ENCODE peak calls at places on chromosomes 13 and 19, in eight cellular contexts. H is GM23338, M is Panc1, Z is HepG2, I is GM12878, S is HCT116, J is SK-N-SH, A is K562. U is an unnamed sample.

GRCh38 chr19:42081584-42082258 is 5.8 kb downstream of the ZNF574 start:
- DNase-seq in M (peak), S (no peak), A (no peak), J (peak), H (peak), Z (peak), I (no peak), U (peak)

GRCh38 chr13:35552172-35552844 is 75.8 kb upstream of the MAB21L1 start:
- DNase-seq in H (no peak), M (no peak), Z (no peak), A (no peak), J (no peak), I (no peak), S (no peak), U (no peak)

GRCh38 chr19:35513231-35513974 is at the start of gene DMKN:
- DNase-seq in A (peak), Z (peak), J (no peak), S (peak), I (no peak), H (peak), M (no peak), U (no peak)

GRCh38 chr13:110501188-110501587 is 60.3 kb downstream of the RAB20 start:
- DNase-seq in I (no peak), Z (no peak), M (no peak), J (no peak), H (no peak), S (no peak), A (no peak), U (no peak)

GRCh38 chr13:39016789-39017188 is 21.1 kb downstream of the PROSER1 start:
- DNase-seq in H (peak), Z (peak), I (no peak), J (peak), M (no peak), A (peak), S (peak), U (no peak)

GRCh38 chr13:94121686-94122085 is 357.8 kb downstream of the DCT start:
- DNase-seq in M (no peak), H (no peak), S (no peak), I (no peak), Z (no peak), A (no peak), J (no peak), U (no peak)

GRCh38 chr19:47239610-47240296 is 8.8 kb upstream of the BBC3 start:
- DNase-seq in A (no peak), M (no peak), H (peak), I (no peak), S (no peak), Z (no peak), J (peak), U (no peak)

GRCh38 chr13:71285700-71286099 is 581.3 kb downstream of the DACH1 start:
- DNase-seq in M (no peak), J (no peak), A (no peak), S (no peak), Z (no peak), I (no peak), H (peak), U (no peak)

GRCh38 chr13:110230661-110231347 is 76.2 kb downstream of the COL4A1 start:
- DNase-seq in J (no peak), H (no peak), M (no peak), I (no peak), A (no peak), Z (no peak), S (no peak), U (no peak)

GRCh38 chr19:3336680-3337523 is 29.5 kb upstream of the NFIC start:
- DNase-seq in A (no peak), J (peak), H (no peak), I (no peak), Z (peak), S (no peak), M (no peak), U (no peak)

GRCh38 chr19:7928741-7929701 is 3.1 kb upstream of the CTXN1 start:
- DNase-seq in I (no peak), S (no peak), H (peak), A (peak), M (no peak), J (peak), Z (peak), U (no peak)

GRCh38 chr19:29483641-29483920 is 42.2 kb upstream of the VSTM2B start:
- DNase-seq in J (no peak), M (no peak), H (no peak), I (no peak), A (no peak), S (no peak), Z (no peak), U (no peak)

GRCh38 chr13:51479199-51479523 is 26.3 kb upstream of the INTS6 start:
- DNase-seq in Z (peak), H (no peak), S (no peak), I (no peak), J (no peak), A (no peak), M (no peak), U (no peak)

GRCh38 chr19:50514346-50515167 is 844 bp upstream of the ASPDH start:
- DNase-seq in I (no peak), S (no peak), Z (no peak), A (no peak), M (no peak), H (no peak), J (peak), U (no peak)

GRCh38 chr19:44598880-44599279 is 14.5 kb upstream of the IGSF23 start:
- DNase-seq in I (no peak), M (no peak), H (no peak), A (no peak), J (no peak), S (no peak), Z (no peak), U (no peak)

GRCh38 chr13:90902255-90902654 is 445.2 kb upstream of the MIR17HG start:
- DNase-seq in M (no peak), Z (no peak), S (no peak), I (no peak), A (no peak), H (no peak), J (no peak), U (no peak)

GRCh38 chr19:51119675-51120074 is 5.0 kb upstream of the SIGLEC9 start:
- DNase-seq in M (no peak), I (no peak), A (no peak), J (no peak), S (no peak), Z (no peak), H (no peak), U (no peak)

GRCh38 chr19:39032164-39032918 is at the start of gene FBXO27:
- DNase-seq in H (peak), Z (no peak), M (peak), S (peak), A (peak), J (peak), I (no peak), U (no peak)

GRCh38 chr19:23762884-23763711 is 4.4 kb upstream of the ZNF681 start:
- DNase-seq in S (no peak), J (peak), M (no peak), H (peak), A (peak), Z (no peak), I (peak), U (no peak)

GRCh38 chr13:27174766-27175455 is 3.3 kb upstream of the USP12 start:
- DNase-seq in M (no peak), Z (no peak), H (no peak), I (no peak), A (no peak), S (no peak), J (no peak), U (no peak)

GRCh38 chr19:52155596-52156359 is 15.6 kb downstream of the ZNF836 start:
- DNase-seq in J (no peak), M (no peak), Z (no peak), A (no peak), I (no peak), H (no peak), S (no peak), U (no peak)

GRCh38 chr13:20064128-20064527 is 96.7 kb downstream of the GJA3 start:
- DNase-seq in S (no peak), H (no peak), Z (no peak), A (no peak), J (no peak), I (no peak), M (no peak), U (no peak)

GRCh38 chr13:75326173-75327131 is 155.5 kb downstream of the TBC1D4 start:
- DNase-seq in I (no peak), J (peak), M (no peak), S (no peak), H (no peak), A (peak), Z (no peak), U (no peak)

GRCh38 chr19:12195501-12195860 is 32.6 kb downstream of the ZNF136 start:
- DNase-seq in A (no peak), Z (no peak), S (no peak), I (no peak), J (no peak), H (peak), M (no peak), U (no peak)

GRCh38 chr19:13051581-13052165 is 51.0 kb downstream of the LYL1 start:
- DNase-seq in Z (peak), S (no peak), A (peak), J (no peak), H (peak), M (no peak), I (no peak), U (peak)

GRCh38 chr19:14091885-14092462 is 1.4 kb upstream of the SAMD1 start:
- DNase-seq in Z (no peak), J (no peak), M (no peak), H (peak), I (no peak), S (no peak), A (peak), U (no peak)

GRCh38 chr19:14089412-14089661 is 1.2 kb downstream of the SAMD1 start:
- DNase-seq in I (no peak), Z (no peak), M (no peak), J (peak), A (no peak), S (no peak), H (peak), U (no peak)

GRCh38 chr19:14090509-14091085 is at the start of gene SAMD1:
- DNase-seq in M (no peak), J (peak), I (no peak), A (peak), S (peak), Z (peak), H (peak), U (peak)

GRCh38 chr19:14089662-14090508 is 666 bp downstream of the SAMD1 start:
- DNase-seq in I (no peak), H (peak), J (peak), Z (no peak), S (no peak), M (no peak), A (peak), U (peak)

DNA sequence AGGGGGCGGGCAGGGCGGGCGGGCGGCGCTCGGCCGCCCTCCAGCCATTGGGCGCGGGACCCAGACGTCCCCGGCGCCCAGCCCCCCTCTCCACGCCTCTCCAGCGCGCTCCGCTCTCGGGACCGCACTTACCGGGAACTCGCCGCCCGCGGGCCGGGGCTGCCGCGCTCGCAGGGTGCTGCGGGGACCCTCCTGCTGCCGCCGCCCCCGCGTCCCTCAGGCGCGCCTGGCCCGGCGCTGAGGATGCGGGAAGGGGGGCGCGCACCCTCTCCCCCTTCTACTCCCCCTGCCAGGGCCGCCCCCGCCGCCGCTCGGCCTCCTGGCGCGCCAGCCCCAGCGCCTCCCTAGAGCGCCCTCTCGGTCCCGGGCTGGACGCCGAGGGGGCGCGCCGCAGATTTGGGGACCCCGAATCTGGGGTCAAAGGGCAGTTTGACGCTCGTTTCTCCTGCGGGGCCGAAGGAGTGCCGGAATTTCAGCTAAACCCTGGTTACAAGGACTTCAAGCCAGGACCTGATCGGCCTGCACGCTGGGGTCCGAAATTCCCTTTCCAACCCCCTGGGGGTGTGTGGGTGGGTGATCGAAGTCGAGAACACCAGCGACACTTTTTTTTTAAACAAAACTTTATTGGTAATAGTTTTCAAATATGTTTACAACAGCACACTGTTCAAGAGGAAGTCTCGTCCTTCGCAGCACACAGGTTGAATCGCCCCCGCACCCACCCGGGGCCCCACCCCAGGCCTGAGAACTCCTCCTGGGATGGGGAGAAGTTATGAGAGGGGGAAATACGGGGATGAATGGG is 734 bp upstream of the SAMD1 start:
- DNase-seq in M (no peak), A (peak), Z (peak), S (no peak), I (no peak), H (peak), J (peak), U (peak)
- TF ChIP-seq POLR2AphosphoS5 in M (no peak), A (peak), Z (peak), S (peak), I (peak), H (no peak), J (no peak), U (peak)

GRCh38 chr13:99417821-99418662 is 83.2 kb upstream of the TM9SF2 start:
- DNase-seq in H (no peak), A (no peak), M (no peak), Z (no peak), S (no peak), I (no peak), J (no peak), U (no peak)
- TF ChIP-seq REST in H (no peak), A (no peak), M (no peak), Z (no peak), S (no peak), I (no peak), J (no peak), U (no peak)

DNA sequence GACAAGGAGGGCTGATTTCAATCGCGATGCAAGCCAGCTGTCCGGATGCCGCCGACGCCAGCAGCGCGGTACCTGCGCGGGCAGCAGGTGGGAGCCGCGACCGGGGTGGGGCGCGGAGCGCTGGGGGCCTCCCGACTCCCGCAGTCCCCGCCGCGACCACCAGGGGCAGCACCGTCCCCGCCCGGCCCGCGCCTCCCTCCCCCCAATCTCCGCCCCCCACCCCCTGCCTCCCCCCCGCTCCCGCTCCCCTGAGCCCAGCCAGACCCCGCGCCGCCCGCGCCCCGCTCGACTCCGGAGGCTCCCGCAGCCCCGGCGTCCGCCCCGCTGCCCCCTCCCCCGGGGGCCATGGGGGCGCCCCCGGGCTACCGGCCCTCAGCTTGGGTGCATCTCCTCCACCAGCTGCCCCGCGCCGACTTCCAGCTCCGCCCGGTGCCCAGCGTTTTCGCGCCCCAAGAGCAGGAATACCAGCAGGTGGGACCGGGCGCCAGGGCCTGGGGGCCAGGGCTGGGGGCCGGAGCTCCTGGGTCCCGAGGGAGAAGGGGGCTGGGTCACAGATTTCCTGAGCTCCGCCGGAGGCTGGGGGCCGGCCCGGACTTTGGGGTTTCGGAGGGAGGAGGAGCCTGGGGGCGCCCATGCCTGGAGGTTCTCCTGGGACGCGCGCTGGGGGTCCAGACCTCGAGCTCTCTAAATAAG is at the start of gene TTYH1:
- DNase-seq in Z (no peak), S (no peak), A (peak), H (peak), M (no peak), I (no peak), J (peak), U (no peak)
- TF ChIP-seq CTCF in Z (no peak), S (peak), A (peak), H (peak), M (peak), I (peak), J (peak), U (no peak)

DNA sequence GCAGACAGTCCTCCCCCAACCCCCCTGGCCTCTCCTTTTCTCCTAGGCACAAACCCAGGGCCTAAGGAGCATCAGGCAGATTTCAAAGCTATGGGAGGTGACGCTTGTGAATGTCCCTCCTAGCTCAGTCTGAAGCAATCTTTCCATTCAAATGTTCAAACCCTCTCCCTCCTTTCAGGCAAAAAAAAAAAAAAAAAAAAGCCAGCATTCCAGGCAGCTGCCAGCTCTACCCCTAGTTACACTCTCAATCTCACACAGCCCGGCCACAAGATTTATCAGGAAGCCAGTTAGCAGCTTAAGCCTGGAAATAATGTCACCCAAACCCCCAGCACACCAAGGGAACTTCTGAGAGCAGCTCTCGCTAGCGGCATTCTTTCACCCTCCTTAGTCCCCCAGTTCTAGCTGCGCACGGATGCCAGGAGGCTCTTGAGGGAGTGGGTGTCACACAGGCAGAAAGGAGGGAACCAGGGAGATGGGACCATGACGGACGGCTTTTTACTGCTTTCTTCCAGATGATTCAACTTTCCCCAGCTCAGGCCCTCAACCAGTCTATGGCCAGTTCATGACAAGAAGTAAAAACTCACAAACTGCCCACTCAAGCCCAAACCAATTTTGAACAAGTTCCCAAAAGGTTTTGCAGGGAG is 6.3 kb downstream of the SH3GL1 start:
- DNase-seq in J (no peak), M (no peak), H (no peak), S (no peak), I (no peak), A (no peak), Z (no peak), U (no peak)
- TF ChIP-seq POLR2AphosphoS5 in J (no peak), M (no peak), H (no peak), S (no peak), I (no peak), A (no peak), Z (no peak), U (no peak)

GRCh38 chr13:58955546-58956385 is 1208.0 kb downstream of the DIAPH3 start:
- DNase-seq in Z (no peak), A (no peak), M (no peak), H (no peak), I (peak), S (no peak), J (no peak), U (no peak)

GRCh38 chr13:58963321-58963720 is 1200.4 kb downstream of the DIAPH3 start:
- DNase-seq in M (no peak), I (no peak), S (no peak), H (no peak), A (no peak), Z (no peak), J (no peak), U (no peak)

GRCh38 chr13:58964048-58964447 is 1199.7 kb downstream of the DIAPH3 start:
- DNase-seq in H (no peak), A (no peak), I (no peak), M (no peak), Z (no peak), S (no peak), J (no peak), U (no peak)

DNA sequence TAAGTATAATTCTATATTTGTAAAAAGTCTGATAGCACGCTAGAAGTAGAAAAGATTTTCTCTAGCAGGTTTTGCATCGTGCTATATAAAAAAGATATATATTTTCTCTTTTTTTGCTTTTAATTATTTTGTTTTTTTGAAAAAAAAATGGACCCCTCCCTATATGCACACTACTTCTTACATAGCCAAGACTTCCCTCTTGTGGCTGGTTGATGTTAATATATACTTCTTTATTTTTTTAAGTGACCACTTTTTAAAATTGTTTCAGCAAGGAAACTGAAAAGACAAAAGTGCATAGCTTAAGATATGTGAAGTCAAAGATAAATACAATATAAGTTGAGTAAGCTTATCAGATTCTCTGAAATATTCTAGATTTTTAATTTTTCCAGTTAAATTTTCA is 1202.8 kb downstream of the DIAPH3 start:
- DNase-seq in S (no peak), M (no peak), H (peak), A (no peak), J (peak), Z (peak), I (no peak), U (no peak)
- TF ChIP-seq REST in S (no peak), M (no peak), H (no peak), A (no peak), J (no peak), Z (no peak), I (no peak), U (no peak)

GRCh38 chr19:58166708-58167280 is 16.1 kb upstream of the ZNF274 start:
- DNase-seq in I (no peak), H (no peak), S (no peak), Z (no peak), A (no peak), M (no peak), J (no peak), U (no peak)
- TF ChIP-seq CTCF in I (no peak), H (no peak), S (no peak), Z (no peak), A (no peak), M (no peak), J (no peak), U (no peak)

DNA sequence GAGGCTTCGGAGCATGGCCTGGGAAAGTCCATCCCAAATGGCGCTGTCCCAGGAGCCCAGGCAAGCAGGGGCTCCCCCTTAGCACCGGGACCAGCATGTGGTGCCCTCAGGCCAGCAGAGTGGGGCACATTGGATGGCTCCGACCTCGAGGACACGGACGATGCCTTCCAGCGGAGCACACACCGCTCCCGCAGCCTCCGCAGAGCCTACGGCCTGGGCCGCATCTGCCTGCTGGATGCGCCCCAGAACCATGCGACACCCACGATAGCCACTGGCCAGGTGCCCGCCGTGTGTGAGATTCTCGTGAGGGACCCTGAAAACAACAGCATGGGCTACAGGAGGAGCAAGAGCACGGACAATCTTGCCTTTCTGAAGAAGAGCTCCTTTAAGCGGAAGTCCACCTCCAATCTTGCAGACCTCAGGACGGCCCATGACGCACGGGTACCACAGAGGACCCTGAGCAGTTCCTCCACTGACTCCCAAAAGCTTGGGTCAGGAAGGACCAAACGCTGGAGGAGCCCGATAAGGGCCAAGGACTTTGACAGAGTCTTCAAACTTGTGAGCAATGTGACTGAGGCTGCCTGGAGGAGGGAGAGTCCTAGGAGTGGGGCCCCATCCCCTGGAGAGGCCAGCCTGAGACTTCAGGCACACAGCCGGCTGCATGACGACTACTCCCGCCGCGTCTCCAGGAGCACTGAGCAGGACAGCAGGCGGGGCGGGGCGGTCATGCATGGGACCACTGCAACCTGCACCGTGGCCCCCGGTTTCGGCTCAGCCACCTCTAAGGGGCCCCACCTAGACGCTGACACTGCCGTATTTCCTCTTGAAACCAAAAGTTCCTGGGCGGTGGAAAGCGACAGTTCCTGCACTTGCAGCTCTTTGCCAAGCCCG is 63.1 kb downstream of the SPATA13 start:
- DNase-seq in S (no peak), I (no peak), H (no peak), J (no peak), M (no peak), A (no peak), Z (no peak), U (no peak)
- TF ChIP-seq POLR2AphosphoS5 in S (no peak), I (no peak), H (no peak), J (no peak), M (no peak), A (no peak), Z (no peak), U (no peak)